ENCODE peak calls at places on chromosome X, in ten cellular contexts. S is mesothelial cell of epicardium; A is endodermal cell; I is choroid plexus epithelial cell; V is tibial artery; R is suprapubic skin; Q is neural progenitor cell; X is astrocyte of the cerebellum; K is CD4-positive, alpha-beta T cell; L is SK-N-SH. H is an unnamed sample.

GRCh38 chrX:39726810-39727209 is 370.9 kb downstream of the BCOR start:
- DNase-seq in R (no peak), Q (no peak), S (no peak), I (no peak), V (no peak), K (no peak), A (no peak), L (peak), X (no peak), H (no peak)

GRCh38 chrX:13669246-13669689 is 16.3 kb downstream of the TCEANC start:
- DNase-seq in K (no peak), R (no peak), V (peak), A (no peak), L (no peak), Q (no peak), S (no peak), X (peak), I (peak), H (peak)

GRCh38 chrX:40177942-40178715 is 80.4 kb upstream of the BCOR start:
- DNase-seq in K (no peak), I (no peak), X (no peak), L (no peak), A (no peak), Q (no peak), R (no peak), S (no peak), V (no peak), H (no peak)

GRCh38 chrX:132837971-132838370 is 120.5 kb downstream of the HS6ST2 start:
- DNase-seq in K (no peak), V (no peak), Q (no peak), X (no peak), L (no peak), S (no peak), I (no peak), A (no peak), R (no peak), H (no peak)

GRCh38 chrX:47316276-47317025 is 53.9 kb upstream of the ZNF157 start:
- DNase-seq in S (no peak), L (peak), X (no peak), R (no peak), Q (peak), V (no peak), K (no peak), A (peak), I (peak), H (no peak)

GRCh38 chrX:123917069-123917468 is 44.4 kb upstream of the STAG2 start:
- DNase-seq in S (no peak), X (no peak), R (no peak), A (no peak), I (peak), K (no peak), L (no peak), V (no peak), Q (no peak), H (no peak)

GRCh38 chrX:69103539-69103938 is 61.7 kb downstream of the PJA1 start:
- DNase-seq in S (no peak), I (no peak), L (no peak), K (no peak), R (no peak), Q (no peak), V (no peak), A (no peak), X (no peak), H (no peak)

GRCh38 chrX:134020910-134021309 is 35.5 kb upstream of the GPC3 start:
- DNase-seq in L (peak), A (no peak), R (no peak), Q (no peak), S (no peak), K (no peak), I (no peak), V (no peak), X (no peak), H (no peak)

GRCh38 chrX:120562569-120562926 is 1.8 kb upstream of the CUL4B start:
- DNase-seq in L (no peak), I (no peak), K (no peak), V (no peak), Q (no peak), S (no peak), R (no peak), X (no peak), A (no peak), H (no peak)

GRCh38 chrX:39654952-39655351 is 442.8 kb downstream of the BCOR start:
- DNase-seq in L (no peak), Q (no peak), S (no peak), A (no peak), I (no peak), R (no peak), V (no peak), K (no peak), X (no peak), H (no peak)

GRCh38 chrX:72554448-72555140 is 18.0 kb downstream of the HDAC8 start:
- DNase-seq in Q (peak), K (no peak), V (peak), A (peak), X (no peak), R (no peak), I (peak), S (no peak), L (no peak), H (no peak)

GRCh38 chrX:71809886-71810285 is 46.7 kb downstream of the CXorf49B start:
- DNase-seq in S (no peak), L (no peak), X (no peak), A (no peak), I (no peak), K (no peak), Q (no peak), R (no peak), V (no peak), H (no peak)

GRCh38 chrX:42290608-42291007 is 367.3 kb upstream of the CASK start:
- DNase-seq in X (no peak), L (no peak), R (no peak), V (no peak), I (peak), K (no peak), S (no peak), A (peak), Q (peak), H (no peak)

GRCh38 chrX:139200793-139201192 is 329.7 kb upstream of the F9 start:
- DNase-seq in Q (no peak), I (no peak), K (no peak), S (no peak), A (no peak), L (no peak), R (no peak), X (no peak), V (no peak), H (no peak)

GRCh38 chrX:462853-463252 is 76.1 kb upstream of the PPP2R3B start:
- DNase-seq in K (no peak), Q (no peak), V (no peak), R (no peak), X (no peak), A (no peak), S (no peak), I (no peak), L (no peak), H (no peak)

GRCh38 chrX:15594371-15594770 is 6.4 kb downstream of the ACE2 start:
- DNase-seq in A (no peak), X (no peak), V (no peak), Q (no peak), L (no peak), R (no peak), I (no peak), S (no peak), K (no peak), H (no peak)
- TF ChIP-seq CTCF in A (peak), X (no peak), V (no peak), Q (peak), L (no peak), R (no peak), I (peak), S (no peak), K (no peak), H (no peak)

GRCh38 chrX:18828832-18829404 is 121.5 kb downstream of the PPEF1 start:
- DNase-seq in I (peak), R (no peak), A (no peak), S (no peak), X (no peak), K (no peak), L (no peak), Q (no peak), V (no peak), H (no peak)
- TF ChIP-seq CTCF in I (no peak), R (no peak), A (no peak), S (no peak), X (no peak), K (no peak), L (no peak), Q (no peak), V (no peak), H (no peak)

GRCh38 chrX:21766101-21766500 is 8.2 kb upstream of the SMPX start:
- DNase-seq in X (no peak), Q (no peak), K (no peak), R (no peak), A (no peak), S (no peak), I (no peak), L (no peak), V (no peak), H (no peak)

DNA sequence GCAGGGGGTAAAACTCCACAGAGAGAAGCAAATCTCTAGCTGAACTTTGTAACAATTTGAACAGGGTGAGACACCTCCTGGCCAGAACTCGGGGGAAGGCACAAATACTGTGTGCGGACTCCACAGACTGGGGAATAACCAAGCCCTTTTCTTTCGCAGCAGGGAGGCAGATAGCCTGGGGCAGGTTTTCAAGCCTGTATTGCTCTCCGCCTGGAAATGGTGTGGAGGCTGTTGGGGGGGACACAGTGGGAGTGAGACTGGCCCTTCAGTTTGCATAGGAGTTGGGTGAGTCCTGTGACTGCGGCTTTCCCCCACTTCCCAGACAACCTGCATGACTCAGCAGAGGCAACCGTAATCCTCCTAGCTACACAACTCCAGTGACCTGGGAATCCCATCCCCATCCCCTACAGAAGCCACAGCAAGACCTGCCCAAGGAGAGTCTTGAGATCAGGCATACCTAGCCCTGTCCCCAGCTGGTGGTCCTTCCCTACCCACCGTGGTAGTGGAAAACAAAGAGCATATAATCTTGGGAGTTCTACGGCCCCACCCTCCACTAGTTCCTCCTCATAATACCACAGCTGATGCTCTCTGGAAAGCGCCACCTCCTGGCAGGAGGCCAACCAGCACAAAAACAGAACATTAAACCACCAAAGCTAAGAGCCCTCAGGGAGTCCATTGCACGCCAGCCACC is 12.9 kb upstream of the SMPX start:
- DNase-seq in L (no peak), I (no peak), S (no peak), V (no peak), R (no peak), X (no peak), A (peak), Q (no peak), K (no peak), H (no peak)
- TF ChIP-seq CTCF in L (no peak), I (no peak), S (no peak), V (no peak), R (no peak), X (no peak), A (peak), Q (peak), K (no peak), H (no peak)

GRCh38 chrX:149648932-149649331 is 17.3 kb upstream of the TMEM185A start:
- DNase-seq in S (no peak), I (no peak), K (no peak), A (peak), X (no peak), R (no peak), Q (no peak), V (no peak), L (no peak), H (no peak)
- TF ChIP-seq CTCF in S (no peak), I (peak), K (no peak), A (peak), X (no peak), R (no peak), Q (no peak), V (no peak), L (no peak), H (no peak)

GRCh38 chrX:131068945-131069719 is 11.0 kb downstream of the ARHGAP36 start:
- DNase-seq in V (no peak), L (peak), A (peak), R (no peak), K (no peak), S (no peak), X (no peak), I (peak), Q (peak), H (no peak)
- TF ChIP-seq CTCF in V (no peak), L (peak), A (peak), R (no peak), K (no peak), S (peak), X (peak), I (peak), Q (peak), H (no peak)